ENCODE peak calls at places on chromosomes 1 and 21, in four cellular contexts. Q, V, Y and R are unnamed samples.

GRCh38 chr1:6440198-6441126 is 15.9 kb downstream of the ESPN start:
- DNase-seq in Y (no peak), V (peak; percentile 53), Q (no peak), R (no peak)

GRCh38 chr1:241849345-241849695 is 1.3 kb downstream of the EXO1 start:
- DNase-seq in V (peak; percentile 34), Y (no peak), Q (no peak), R (no peak)

GRCh38 chr1:25617626-25618432 is 1.2 kb downstream of the MAN1C1 start:
- DNase-seq in V (no peak), Q (peak; percentile 37), Y (peak; percentile 60), R (no peak)

GRCh38 chr1:117758444-117759316 is 152.8 kb downstream of the TENT5C start:
- DNase-seq in Q (peak; percentile 60), V (peak; percentile 74), Y (peak; percentile 69), R (peak; percentile 74)

GRCh38 chr1:44807364-44808062 is 362 bp upstream of the DYNLT4 start:
- DNase-seq in Y (peak; percentile 97), Q (peak; percentile 99), V (peak; percentile 91), R (peak; percentile 96)

GRCh38 chr21:14466715-14467114 is 79.4 kb downstream of the SAMSN1 start:
- DNase-seq in V (no peak), Q (no peak), Y (no peak), R (no peak)

GRCh38 chr1:54874079-54874830 is 12.7 kb downstream of the DHCR24 start:
- DNase-seq in V (no peak), Q (no peak), Y (peak; percentile 5), R (no peak)

GRCh38 chr1:151472852-151473731 is 13.8 kb upstream of the POGZ start:
- DNase-seq in Q (peak; percentile 54), Y (peak; percentile 61), V (peak; percentile 57), R (peak; percentile 37)

GRCh38 chr1:178548108-178548507 is 35.2 kb downstream of the TEX35 start:
- DNase-seq in V (no peak), Q (no peak), Y (no peak), R (no peak)

GRCh38 chr21:33299181-33299752 is 25.5 kb upstream of the IFNAR1 start:
- DNase-seq in Q (no peak), V (peak; percentile 74), Y (no peak), R (no peak)

GRCh38 chr1:48061162-48062136 is 64.3 kb upstream of the TRABD2B start:
- DNase-seq in Q (peak; percentile 43), Y (no peak), V (peak; percentile 44), R (peak; percentile 66)

GRCh38 chr1:41610361-41610760 is 125.9 kb upstream of the EDN2 start:
- DNase-seq in Y (no peak), Q (no peak), V (no peak), R (no peak)

GRCh38 chr21:43835061-43835460 is 30.0 kb upstream of the AGPAT3 start:
- DNase-seq in Q (no peak), V (no peak), Y (no peak), R (no peak)

GRCh38 chr1:30757196-30757949 is at the start of gene LAPTM5:
- DNase-seq in V (peak; percentile 78), Y (peak; percentile 78), Q (peak; percentile 69), R (peak; percentile 40)

GRCh38 chr1:54490361-54491248 is 57.4 kb upstream of the ACOT11 start:
- DNase-seq in V (no peak), Y (no peak), Q (peak; percentile 32), R (no peak)

GRCh38 chr1:46512135-46512791 is 22.6 kb downstream of the DMBX1 start:
- DNase-seq in V (no peak), Y (peak; percentile 45), Q (no peak), R (no peak)

GRCh38 chr21:37878946-37879660 is 37.2 kb downstream of the KCNJ6 start:
- DNase-seq in Y (no peak), V (no peak), Q (no peak), R (no peak)

GRCh38 chr21:36402339-36402738 is 17.1 kb downstream of the CHAF1B start:
- DNase-seq in V (no peak), Q (no peak), Y (no peak), R (no peak)

GRCh38 chr1:55848906-55849305 is 633.7 kb upstream of the USP24 start:
- DNase-seq in Y (no peak), V (no peak), Q (no peak), R (no peak)

GRCh38 chr1:185316163-185317033 is 645 bp downstream of the IVNS1ABP start:
- DNase-seq in Y (peak; percentile 96), Q (peak; percentile 96), V (peak; percentile 95), R (peak; percentile 94)

GRCh38 chr1:246306415-246307037 is 200.6 kb downstream of the SMYD3 start:
- DNase-seq in Q (no peak), Y (no peak), V (no peak), R (no peak)

GRCh38 chr1:12005488-12006166 is 13.7 kb upstream of the MIIP start:
- DNase-seq in V (peak; percentile 71), Y (no peak), Q (no peak), R (no peak)

GRCh38 chr1:76862447-76862846 is 4.8 kb upstream of the ST6GALNAC5 start:
- DNase-seq in V (no peak), Y (no peak), Q (no peak), R (no peak)

GRCh38 chr1:18288609-18289219 is 181.1 kb downstream of the IGSF21 start:
- DNase-seq in Q (no peak), V (peak; percentile 66), Y (no peak), R (no peak)

GRCh38 chr1:43558346-43558841 is 27.7 kb downstream of the PTPRF start:
- DNase-seq in Q (no peak), Y (no peak), V (no peak), R (no peak)

GRCh38 chr1:14929547-14930223 is 223.9 kb upstream of the TMEM51 start:
- DNase-seq in V (no peak), Y (no peak), Q (peak; percentile 44), R (peak; percentile 51)

GRCh38 chr1:156500578-156500846 is at the start of gene MEF2D:
- DNase-seq in Q (no peak), V (no peak), Y (no peak), R (no peak)

GRCh38 chr1:56688522-56689026 is 43.5 kb downstream of the PRKAA2 start:
- DNase-seq in Q (no peak), V (peak; percentile 14), Y (no peak), R (no peak)